ENCODE peak calls at places on chromosomes 5 and 9, in six cellular contexts. One of them, this sample, is unnamed.

GRCh38 chr5:176773408-176774035 is 36.8 kb upstream of the UNC5A start:
- DNase-seq in CD8-positive, alpha-beta T cell: no peak
- DNase-seq in ELR: no peak
- DNase-seq in endothelial cell: no peak
- DNase-seq in NCI-H774: no peak
- DNase-seq in brain pericyte: no peak
- DNase-seq in this sample: no peak

GRCh38 chr9:8030095-8030494 is 230.5 kb upstream of the DMAC1 start:
- DNase-seq in ELR: no peak
- DNase-seq in brain pericyte: no peak
- DNase-seq in CD8-positive, alpha-beta T cell: no peak
- DNase-seq in NCI-H774: no peak
- DNase-seq in endothelial cell: no peak
- DNase-seq in this sample: no peak

GRCh38 chr9:114691046-114691955 is 9.3 kb upstream of the TEX48 start:
- DNase-seq in CD8-positive, alpha-beta T cell: peak
- DNase-seq in ELR: peak
- DNase-seq in endothelial cell: no peak
- DNase-seq in brain pericyte: no peak
- DNase-seq in NCI-H774: no peak
- DNase-seq in this sample: peak

GRCh38 chr5:2303391-2304100 is 420.8 kb upstream of the IRX4 start:
- DNase-seq in brain pericyte: no peak
- DNase-seq in NCI-H774: no peak
- DNase-seq in endothelial cell: no peak
- DNase-seq in ELR: no peak
- DNase-seq in CD8-positive, alpha-beta T cell: no peak
- DNase-seq in this sample: no peak

GRCh38 chr5:61677220-61677619 is 345.2 kb downstream of the ZSWIM6 start:
- DNase-seq in endothelial cell: no peak
- DNase-seq in NCI-H774: no peak
- DNase-seq in brain pericyte: no peak
- DNase-seq in ELR: no peak
- DNase-seq in CD8-positive, alpha-beta T cell: no peak
- DNase-seq in this sample: no peak

GRCh38 chr5:147971472-147971871 is 65.1 kb upstream of the C5orf46 start:
- DNase-seq in CD8-positive, alpha-beta T cell: no peak
- DNase-seq in ELR: no peak
- DNase-seq in NCI-H774: no peak
- DNase-seq in brain pericyte: no peak
- DNase-seq in endothelial cell: no peak
- DNase-seq in this sample: no peak

GRCh38 chr5:135694906-135695305 is 116.1 kb upstream of the CXCL14 start:
- DNase-seq in NCI-H774: no peak
- DNase-seq in endothelial cell: no peak
- DNase-seq in CD8-positive, alpha-beta T cell: no peak
- DNase-seq in ELR: no peak
- DNase-seq in brain pericyte: no peak
- DNase-seq in this sample: no peak

GRCh38 chr5:16510123-16510522 is 44.5 kb upstream of the ZNF622 start:
- DNase-seq in endothelial cell: no peak
- DNase-seq in brain pericyte: no peak
- DNase-seq in CD8-positive, alpha-beta T cell: no peak
- DNase-seq in ELR: no peak
- DNase-seq in NCI-H774: no peak
- DNase-seq in this sample: no peak

GRCh38 chr5:126449751-126450271 is 26.6 kb downstream of the GRAMD2B start:
- DNase-seq in ELR: peak
- DNase-seq in CD8-positive, alpha-beta T cell: peak
- DNase-seq in NCI-H774: no peak
- DNase-seq in endothelial cell: no peak
- DNase-seq in brain pericyte: no peak
- DNase-seq in this sample: peak

GRCh38 chr9:124325816-124326215 is 68.1 kb downstream of the NEK6 start:
- DNase-seq in CD8-positive, alpha-beta T cell: no peak
- DNase-seq in brain pericyte: no peak
- DNase-seq in ELR: no peak
- DNase-seq in endothelial cell: no peak
- DNase-seq in NCI-H774: no peak
- DNase-seq in this sample: no peak

GRCh38 chr9:18791074-18791473 is 241.9 kb downstream of the SAXO1 start:
- DNase-seq in CD8-positive, alpha-beta T cell: no peak
- DNase-seq in NCI-H774: no peak
- DNase-seq in brain pericyte: no peak
- DNase-seq in ELR: peak
- DNase-seq in endothelial cell: peak
- DNase-seq in this sample: no peak

GRCh38 chr5:178225174-178225573 is 7.4 kb downstream of the PHYKPL start:
- DNase-seq in endothelial cell: no peak
- DNase-seq in ELR: no peak
- DNase-seq in brain pericyte: no peak
- DNase-seq in CD8-positive, alpha-beta T cell: no peak
- DNase-seq in NCI-H774: no peak
- DNase-seq in this sample: no peak

GRCh38 chr5:136308396-136308795 is 56.9 kb downstream of the TRPC7 start:
- DNase-seq in NCI-H774: no peak
- DNase-seq in brain pericyte: no peak
- DNase-seq in ELR: peak
- DNase-seq in CD8-positive, alpha-beta T cell: no peak
- DNase-seq in endothelial cell: no peak
- DNase-seq in this sample: no peak

GRCh38 chr5:53542917-53543316 is 17.5 kb upstream of the NDUFS4 start:
- DNase-seq in CD8-positive, alpha-beta T cell: no peak
- DNase-seq in NCI-H774: no peak
- DNase-seq in endothelial cell: no peak
- DNase-seq in ELR: no peak
- DNase-seq in brain pericyte: no peak
- DNase-seq in this sample: no peak

GRCh38 chr5:3024126-3024525 is 272.6 kb upstream of the IRX2 start:
- DNase-seq in ELR: no peak
- DNase-seq in NCI-H774: no peak
- DNase-seq in endothelial cell: no peak
- DNase-seq in CD8-positive, alpha-beta T cell: no peak
- DNase-seq in brain pericyte: no peak
- DNase-seq in this sample: no peak

This sample was measured in AG08395.